ENCODE peak calls at places on chromosomes 11 and 22, in four cellular contexts. D, Q, E and R are unnamed samples.
A peak's percentile ranks its signal among the peaks of the same experiment; 100 is the strongest.

GRCh38 chr11:47854667-47855066 is 6.5 kb upstream of the NUP160 start:
- DNase-seq in D (no peak), Q (no peak), E (no peak), R (no peak)

GRCh38 chr11:10376061-10376460 is 71.2 kb downstream of the ADM start:
- DNase-seq in D (no peak), Q (no peak), E (no peak), R (no peak)

GRCh38 chr11:47983464-47984397 is 3.4 kb downstream of the PTPRJ start:
- DNase-seq in D (no peak), Q (no peak), E (peak; percentile 61), R (no peak)

GRCh38 chr11:41047229-41047628 is 412.2 kb downstream of the LRRC4C start:
- DNase-seq in D (no peak), Q (no peak), E (no peak), R (no peak)

GRCh38 chr11:76653674-76654309 is 16.8 kb downstream of the LRRC32 start:
- DNase-seq in D (no peak), Q (no peak), E (no peak), R (no peak)

GRCh38 chr11:9875402-9875801 is 211.5 kb downstream of the SWAP70 start:
- DNase-seq in D (no peak), Q (no peak), E (no peak), R (no peak)

GRCh38 chr11:125140251-125140650 is 24.3 kb upstream of the PKNOX2 start:
- DNase-seq in D (no peak), Q (no peak), E (no peak), R (no peak)

GRCh38 chr11:130994043-130994442 is 77.8 kb upstream of the SNX19 start:
- DNase-seq in D (no peak), Q (no peak), E (no peak), R (no peak)

GRCh38 chr11:577611-577894 is 1.3 kb downstream of the PHRF1 start:
- DNase-seq in D (no peak), Q (no peak), E (no peak), R (no peak)

GRCh38 chr11:4083198-4083597 is 11.4 kb upstream of the RRM1 start:
- DNase-seq in D (no peak), Q (no peak), E (no peak), R (no peak)

GRCh38 chr11:1692708-1693326 is 4.2 kb upstream of the KRTAP5-6 start:
- DNase-seq in D (no peak), Q (no peak), E (no peak), R (no peak)

GRCh38 chr11:124674168-124674517 is 439 bp downstream of the SPA17 start:
- DNase-seq in D (no peak), Q (peak; percentile 32), E (peak; percentile 25), R (no peak)

GRCh38 chr22:28948404-28948803 is 65.0 kb downstream of the ZNRF3 start:
- DNase-seq in D (no peak), Q (no peak), E (no peak), R (no peak)

GRCh38 chr11:27524155-27524554 is 17.6 kb upstream of the LIN7C start:
- DNase-seq in D (peak; percentile 27), Q (no peak), E (no peak), R (no peak)

GRCh38 chr11:110763249-110764011 is 51.2 kb upstream of the ARHGAP20 start:
- DNase-seq in D (no peak), Q (no peak), E (no peak), R (no peak)

GRCh38 chr22:30712094-30712493 is 17.4 kb downstream of the OSBP2 start:
- DNase-seq in D (no peak), Q (no peak), E (no peak), R (no peak)

GRCh38 chr11:16981651-16982194 is 32.5 kb downstream of the PLEKHA7 start:
- DNase-seq in D (peak; percentile 77), Q (no peak), E (no peak), R (peak; percentile 46)

GRCh38 chr11:22192289-22192641 is 620 bp upstream of the ANO5 start:
- DNase-seq in D (peak; percentile 61), Q (peak; percentile 44), E (peak; percentile 9), R (peak; percentile 61)

GRCh38 chr22:19522881-19523239 is 1.4 kb downstream of the CLDN5 start:
- DNase-seq in D (no peak), Q (no peak), E (no peak), R (no peak)